ENCODE peak calls at places on chromosomes 4 and X, in nine cellular contexts. One of them, this sample, is unnamed.

GRCh38 chr4:182089326-182089725 is 153.9 kb upstream of the TENM3 start:
- DNase-seq in neural progenitor cell: peak; percentile 25
- DNase-seq in HCT116: peak; percentile 2
- DNase-seq in brain microvascular endothelial cell: no peak
- DNase-seq in suprapubic skin: no peak
- DNase-seq in colonic mucosa: no peak
- DNase-seq in mesendoderm: no peak
- DNase-seq in right atrium auricular region: no peak
- DNase-seq in GM12865: peak; percentile 19
- DNase-seq in this sample: peak; percentile 33

GRCh38 chrX:33987458-33987857 is 144.7 kb downstream of the FAM47A start:
- DNase-seq in neural progenitor cell: no peak
- DNase-seq in colonic mucosa: no peak
- DNase-seq in mesendoderm: no peak
- DNase-seq in right atrium auricular region: no peak
- DNase-seq in GM12865: no peak
- DNase-seq in suprapubic skin: no peak
- DNase-seq in brain microvascular endothelial cell: no peak
- DNase-seq in HCT116: no peak
- DNase-seq in this sample: no peak

GRCh38 chr4:1246901-1247810 is 1.8 kb downstream of the CTBP1 start:
- DNase-seq in GM12865: peak; percentile 52
- DNase-seq in neural progenitor cell: peak; percentile 54
- DNase-seq in HCT116: no peak
- DNase-seq in brain microvascular endothelial cell: no peak
- DNase-seq in colonic mucosa: no peak
- DNase-seq in suprapubic skin: peak; percentile 66
- DNase-seq in mesendoderm: peak; percentile 13
- DNase-seq in right atrium auricular region: no peak
- DNase-seq in this sample: peak; percentile 16

GRCh38 chrX:38770152-38770551 is 31.1 kb upstream of the MID1IP1 start:
- DNase-seq in colonic mucosa: no peak
- DNase-seq in neural progenitor cell: no peak
- DNase-seq in GM12865: no peak
- DNase-seq in suprapubic skin: no peak
- DNase-seq in mesendoderm: no peak
- DNase-seq in right atrium auricular region: no peak
- DNase-seq in brain microvascular endothelial cell: no peak
- DNase-seq in HCT116: no peak
- DNase-seq in this sample: no peak

GRCh38 chr4:5746829-5747745 is 36.1 kb downstream of the EVC start:
- DNase-seq in mesendoderm: no peak
- DNase-seq in right atrium auricular region: peak; percentile 43
- DNase-seq in brain microvascular endothelial cell: peak; percentile 62
- DNase-seq in HCT116: no peak
- DNase-seq in neural progenitor cell: no peak
- DNase-seq in GM12865: no peak
- DNase-seq in suprapubic skin: no peak
- DNase-seq in colonic mucosa: no peak
- DNase-seq in this sample: peak; percentile 51

GRCh38 chrX:40174594-40175415 is 77.0 kb upstream of the BCOR start:
- DNase-seq in mesendoderm: peak; percentile 69
- DNase-seq in neural progenitor cell: peak; percentile 78
- DNase-seq in right atrium auricular region: no peak
- DNase-seq in GM12865: peak; percentile 76
- DNase-seq in colonic mucosa: peak; percentile 48
- DNase-seq in suprapubic skin: peak; percentile 70
- DNase-seq in brain microvascular endothelial cell: peak; percentile 48
- DNase-seq in HCT116: no peak
- DNase-seq in this sample: peak; percentile 68

GRCh38 chr4:3702084-3702521 is 64.1 kb upstream of the ADRA2C start:
- DNase-seq in neural progenitor cell: no peak
- DNase-seq in mesendoderm: no peak
- DNase-seq in GM12865: no peak
- DNase-seq in suprapubic skin: no peak
- DNase-seq in HCT116: no peak
- DNase-seq in colonic mucosa: no peak
- DNase-seq in brain microvascular endothelial cell: no peak
- DNase-seq in right atrium auricular region: no peak
- DNase-seq in this sample: no peak

GRCh38 chr4:122661661-122662160 is 40.8 kb upstream of the IL21 start:
- DNase-seq in neural progenitor cell: no peak
- DNase-seq in HCT116: no peak
- DNase-seq in GM12865: no peak
- DNase-seq in mesendoderm: no peak
- DNase-seq in brain microvascular endothelial cell: no peak
- DNase-seq in right atrium auricular region: no peak
- DNase-seq in suprapubic skin: no peak
- DNase-seq in colonic mucosa: no peak
- DNase-seq in this sample: peak; percentile 34

GRCh38 chrX:128518508-128518907 is 466.3 kb upstream of the ACTRT1 start:
- DNase-seq in right atrium auricular region: no peak
- DNase-seq in HCT116: no peak
- DNase-seq in colonic mucosa: no peak
- DNase-seq in GM12865: peak; percentile 0
- DNase-seq in suprapubic skin: no peak
- DNase-seq in mesendoderm: peak; percentile 54
- DNase-seq in neural progenitor cell: peak; percentile 29
- DNase-seq in brain microvascular endothelial cell: no peak
- DNase-seq in this sample: peak; percentile 1

GRCh38 chr4:53313510-53313909 is 52.4 kb downstream of the SCFD2 start:
- DNase-seq in brain microvascular endothelial cell: peak; percentile 34
- DNase-seq in colonic mucosa: no peak
- DNase-seq in HCT116: no peak
- DNase-seq in suprapubic skin: no peak
- DNase-seq in mesendoderm: peak; percentile 77
- DNase-seq in GM12865: no peak
- DNase-seq in right atrium auricular region: no peak
- DNase-seq in neural progenitor cell: peak; percentile 69
- DNase-seq in this sample: peak; percentile 77

GRCh38 chrX:150476183-150476699 is 92.2 kb upstream of the MTM1 start:
- DNase-seq in neural progenitor cell: no peak
- DNase-seq in mesendoderm: no peak
- DNase-seq in suprapubic skin: no peak
- DNase-seq in right atrium auricular region: no peak
- DNase-seq in HCT116: no peak
- DNase-seq in GM12865: no peak
- DNase-seq in brain microvascular endothelial cell: no peak
- DNase-seq in colonic mucosa: no peak
- DNase-seq in this sample: peak; percentile 48

GRCh38 chr4:16231570-16232252 is 5.4 kb upstream of the TAPT1 start:
- DNase-seq in mesendoderm: no peak
- DNase-seq in HCT116: no peak
- DNase-seq in brain microvascular endothelial cell: no peak
- DNase-seq in neural progenitor cell: no peak
- DNase-seq in GM12865: no peak
- DNase-seq in right atrium auricular region: no peak
- DNase-seq in suprapubic skin: no peak
- DNase-seq in colonic mucosa: no peak
- DNase-seq in this sample: peak; percentile 7

GRCh38 chr4:87680271-87680670 is 30.2 kb downstream of the DMP1 start:
- DNase-seq in right atrium auricular region: no peak
- DNase-seq in GM12865: no peak
- DNase-seq in neural progenitor cell: peak; percentile 41
- DNase-seq in suprapubic skin: no peak
- DNase-seq in brain microvascular endothelial cell: no peak
- DNase-seq in HCT116: no peak
- DNase-seq in colonic mucosa: no peak
- DNase-seq in mesendoderm: no peak
- DNase-seq in this sample: no peak

DNA sequence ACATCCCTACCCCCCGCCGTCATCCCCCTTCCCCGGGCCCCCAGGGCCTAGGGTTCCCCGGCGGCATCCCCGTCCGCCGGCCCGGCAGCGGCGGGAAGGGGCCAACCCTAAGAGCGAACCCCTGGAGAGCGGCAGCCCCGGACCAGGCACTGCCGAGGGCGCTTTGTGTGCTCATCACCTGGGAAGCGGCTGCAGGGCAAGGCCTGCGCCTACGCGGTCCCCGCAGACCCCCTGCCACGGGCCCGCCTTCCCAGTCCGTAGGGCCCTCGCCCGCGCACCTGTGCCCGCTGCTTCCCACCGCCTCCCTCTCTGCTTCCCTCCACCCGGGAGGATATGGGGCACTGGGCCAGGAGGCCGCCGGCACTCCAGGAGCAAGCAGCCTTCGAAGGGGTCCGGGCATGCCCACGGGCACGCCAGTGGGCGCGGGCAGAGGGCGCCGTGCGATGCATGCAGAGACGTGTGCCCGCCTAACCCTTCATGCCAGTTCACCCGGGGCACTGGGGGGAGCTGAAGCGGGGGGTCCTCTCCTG is 2.6 kb downstream of the FLNA start:
- DNase-seq in GM12865: no peak
- DNase-seq in brain microvascular endothelial cell: no peak
- DNase-seq in HCT116: no peak
- DNase-seq in suprapubic skin: no peak
- DNase-seq in right atrium auricular region: no peak
- DNase-seq in colonic mucosa: no peak
- DNase-seq in neural progenitor cell: peak; percentile 33
- DNase-seq in mesendoderm: no peak
- DNase-seq in this sample: no peak
- H3K4me3 ChIP-seq in GM12865: peak overlapping the region; percentile 44
- H3K4me3 ChIP-seq in brain microvascular endothelial cell: peak overlapping the region; percentile 55
- H3K4me3 ChIP-seq in HCT116: no peak overlapping the region
- H3K4me3 ChIP-seq in suprapubic skin: peak overlapping the region; percentile 67
- H3K4me3 ChIP-seq in right atrium auricular region: peak overlapping the region; percentile 78
- H3K4me3 ChIP-seq in colonic mucosa: peak overlapping the region; percentile 44
- H3K4me3 ChIP-seq in neural progenitor cell: peak overlapping the region; percentile 86
- H3K4me3 ChIP-seq in mesendoderm: no peak overlapping the region
- H3K4me3 ChIP-seq in this sample: peak overlapping the region; percentile 58

DNA sequence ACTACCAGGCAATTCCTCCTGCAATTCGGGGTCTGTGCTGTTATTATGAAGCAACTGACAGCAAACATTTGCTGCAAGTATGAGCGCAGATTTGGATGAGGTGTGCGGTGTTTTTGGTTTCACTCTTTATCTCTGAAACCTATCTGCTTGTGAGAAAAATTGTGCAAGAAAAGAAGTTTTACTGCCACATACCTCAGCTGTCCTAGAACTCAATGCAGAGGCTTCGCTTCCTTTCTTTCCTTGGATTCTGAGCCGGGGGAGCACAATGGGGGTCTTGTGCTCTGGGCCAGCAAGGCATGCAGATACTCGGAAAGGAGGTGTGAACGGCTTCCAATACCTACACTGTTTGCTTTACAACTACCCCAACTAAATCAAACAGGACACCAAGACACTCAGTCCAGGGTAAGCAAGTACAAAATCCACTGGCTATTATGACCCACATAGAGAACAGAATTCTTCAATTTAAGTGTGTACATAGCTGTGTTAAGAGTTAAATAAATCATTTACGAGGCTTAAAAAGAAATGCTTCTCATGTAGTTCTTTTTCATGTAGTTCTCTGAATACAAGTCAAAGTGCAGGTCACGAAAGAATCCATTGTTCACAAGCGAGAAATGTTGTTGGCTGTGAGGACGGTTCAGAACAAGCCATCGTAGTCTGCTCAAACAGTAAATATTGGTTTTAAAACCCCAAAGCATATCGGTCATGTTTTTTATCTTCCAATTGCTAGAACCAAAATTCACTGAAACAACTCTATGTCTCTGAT is 1.1 kb downstream of the SORBS2 start:
- DNase-seq in HCT116: no peak
- DNase-seq in brain microvascular endothelial cell: no peak
- DNase-seq in mesendoderm: peak; percentile 79
- DNase-seq in neural progenitor cell: peak; percentile 76
- DNase-seq in colonic mucosa: no peak
- DNase-seq in right atrium auricular region: no peak
- DNase-seq in GM12865: no peak
- DNase-seq in suprapubic skin: no peak
- DNase-seq in this sample: no peak
- H3K4me3 ChIP-seq in HCT116: no peak overlapping the region
- H3K4me3 ChIP-seq in brain microvascular endothelial cell: peak overlapping the region; percentile 9
- H3K4me3 ChIP-seq in mesendoderm: no peak overlapping the region
- H3K4me3 ChIP-seq in neural progenitor cell: peak overlapping the region; percentile 23
- H3K4me3 ChIP-seq in colonic mucosa: peak overlapping the region; percentile 40
- H3K4me3 ChIP-seq in right atrium auricular region: peak overlapping the region; percentile 63
- H3K4me3 ChIP-seq in GM12865: peak overlapping the region; percentile 53
- H3K4me3 ChIP-seq in suprapubic skin: peak overlapping the region; percentile 34
- H3K4me3 ChIP-seq in this sample: peak overlapping the region; percentile 26

GRCh38 chrX:63922221-63922620 is 137.2 kb upstream of the ARHGEF9 start:
- DNase-seq in right atrium auricular region: no peak
- DNase-seq in GM12865: no peak
- DNase-seq in mesendoderm: no peak
- DNase-seq in brain microvascular endothelial cell: peak; percentile 53
- DNase-seq in suprapubic skin: no peak
- DNase-seq in neural progenitor cell: no peak
- DNase-seq in HCT116: no peak
- DNase-seq in colonic mucosa: no peak
- DNase-seq in this sample: peak; percentile 17

GRCh38 chrX:63919081-63919480 is 134.1 kb upstream of the ARHGEF9 start:
- DNase-seq in neural progenitor cell: no peak
- DNase-seq in colonic mucosa: no peak
- DNase-seq in suprapubic skin: no peak
- DNase-seq in GM12865: no peak
- DNase-seq in brain microvascular endothelial cell: no peak
- DNase-seq in right atrium auricular region: no peak
- DNase-seq in mesendoderm: peak; percentile 7
- DNase-seq in HCT116: no peak
- DNase-seq in this sample: no peak

GRCh38 chrX:63918611-63919010 is 133.6 kb upstream of the ARHGEF9 start:
- DNase-seq in HCT116: peak; percentile 6
- DNase-seq in brain microvascular endothelial cell: peak; percentile 76
- DNase-seq in colonic mucosa: no peak
- DNase-seq in GM12865: peak; percentile 6
- DNase-seq in suprapubic skin: no peak
- DNase-seq in neural progenitor cell: peak; percentile 4
- DNase-seq in right atrium auricular region: no peak
- DNase-seq in mesendoderm: peak; percentile 65
- DNase-seq in this sample: peak; percentile 10

GRCh38 chrX:63917296-63917695 is 132.3 kb upstream of the ARHGEF9 start:
- DNase-seq in neural progenitor cell: no peak
- DNase-seq in GM12865: no peak
- DNase-seq in colonic mucosa: no peak
- DNase-seq in suprapubic skin: no peak
- DNase-seq in brain microvascular endothelial cell: no peak
- DNase-seq in mesendoderm: no peak
- DNase-seq in HCT116: no peak
- DNase-seq in right atrium auricular region: no peak
- DNase-seq in this sample: no peak

DNA sequence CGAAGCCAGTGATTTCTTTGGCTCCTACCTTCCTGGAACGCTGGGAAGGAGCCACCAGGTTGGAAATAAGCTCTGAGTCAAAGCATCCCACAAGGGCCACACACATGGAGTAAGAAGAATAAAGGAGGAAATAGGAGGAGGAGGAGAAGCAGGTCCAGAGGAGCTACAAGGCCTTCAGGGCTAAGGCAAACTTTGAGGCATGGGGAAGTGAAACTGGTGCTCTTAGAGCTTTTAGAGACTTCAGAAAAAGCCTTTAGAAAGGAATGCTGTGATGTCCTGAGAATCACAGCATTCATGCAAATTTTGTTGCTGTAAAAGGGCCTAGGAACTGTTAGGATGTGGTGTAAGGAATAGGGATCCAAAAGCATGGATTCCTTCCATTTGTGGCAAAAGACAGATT is 135.9 kb upstream of the ARHGEF9 start:
- DNase-seq in HCT116: no peak
- DNase-seq in brain microvascular endothelial cell: no peak
- DNase-seq in right atrium auricular region: no peak
- DNase-seq in GM12865: peak; percentile 6
- DNase-seq in colonic mucosa: no peak
- DNase-seq in neural progenitor cell: no peak
- DNase-seq in suprapubic skin: no peak
- DNase-seq in mesendoderm: no peak
- DNase-seq in this sample: no peak
- H3K4me3 ChIP-seq in HCT116: no peak overlapping the region
- H3K4me3 ChIP-seq in brain microvascular endothelial cell: no peak overlapping the region
- H3K4me3 ChIP-seq in right atrium auricular region: no peak overlapping the region
- H3K4me3 ChIP-seq in GM12865: no peak overlapping the region
- H3K4me3 ChIP-seq in colonic mucosa: no peak overlapping the region
- H3K4me3 ChIP-seq in neural progenitor cell: no peak overlapping the region
- H3K4me3 ChIP-seq in suprapubic skin: no peak overlapping the region
- H3K4me3 ChIP-seq in mesendoderm: no peak overlapping the region
- H3K4me3 ChIP-seq in this sample: no peak overlapping the region

GRCh38 chrX:42694260-42694815 is 83.6 kb downstream of the PPP1R2C start:
- DNase-seq in HCT116: no peak
- DNase-seq in neural progenitor cell: no peak
- DNase-seq in mesendoderm: no peak
- DNase-seq in suprapubic skin: no peak
- DNase-seq in colonic mucosa: no peak
- DNase-seq in right atrium auricular region: no peak
- DNase-seq in brain microvascular endothelial cell: no peak
- DNase-seq in GM12865: peak; percentile 0
- DNase-seq in this sample: no peak
- H3K4me3 ChIP-seq in HCT116: no peak overlapping the region
- H3K4me3 ChIP-seq in neural progenitor cell: no peak overlapping the region
- H3K4me3 ChIP-seq in mesendoderm: no peak overlapping the region
- H3K4me3 ChIP-seq in suprapubic skin: no peak overlapping the region
- H3K4me3 ChIP-seq in colonic mucosa: no peak overlapping the region
- H3K4me3 ChIP-seq in right atrium auricular region: no peak overlapping the region
- H3K4me3 ChIP-seq in brain microvascular endothelial cell: no peak overlapping the region
- H3K4me3 ChIP-seq in GM12865: no peak overlapping the region
- H3K4me3 ChIP-seq in this sample: no peak overlapping the region

This sample was measured in choroid plexus epithelial cell.